ENCODE peak calls at places on chromosomes 6 and 20, in four cellular contexts. E is right atrium auricular region, M is BJ, J is GM12878. B is an unnamed sample.

GRCh38 chr6:97668716-97669115 is 385.7 kb upstream of the MMS22L start:
- DNase-seq in E (no peak), M (no peak), J (peak), B (no peak)

GRCh38 chr20:2005359-2005758 is 11.5 kb upstream of the PDYN start:
- DNase-seq in E (no peak), M (no peak), J (no peak), B (peak)

GRCh38 chr6:25173951-25174474 is 105.2 kb upstream of the CARMIL1 start:
- DNase-seq in E (no peak), M (peak), J (no peak), B (no peak)

GRCh38 chr6:158047120-158047518 is 65.5 kb downstream of the SYNJ2 start:
- DNase-seq in E (no peak), M (peak), J (no peak), B (peak)

GRCh38 chr6:136365781-136366354 is 76.2 kb upstream of the BCLAF1 start:
- DNase-seq in E (peak), M (no peak), J (no peak), B (no peak)

GRCh38 chr20:25247100-25247665 is 702 bp upstream of the PYGB start:
- DNase-seq in E (peak), M (no peak), J (no peak), B (no peak)

GRCh38 chr20:14948416-14948815 is 611.0 kb upstream of the FLRT3 start:
- DNase-seq in E (no peak), M (no peak), J (no peak), B (no peak)

GRCh38 chr6:9484686-9485085 is 930.2 kb downstream of the TFAP2A start:
- DNase-seq in E (no peak), M (no peak), J (no peak), B (no peak)

GRCh38 chr6:159590794-159591193 is 102.2 kb downstream of the SOD2 start:
- DNase-seq in E (no peak), M (no peak), J (no peak), B (no peak)

GRCh38 chr6:84428300-84428907 is 201.0 kb upstream of the CEP162 start:
- DNase-seq in E (peak), M (no peak), J (no peak), B (peak)

GRCh38 chr6:45657243-45657642 is 279.5 kb upstream of the SUPT3H start:
- DNase-seq in E (no peak), M (peak), J (no peak), B (no peak)

GRCh38 chr6:81265106-81265505 is 487.4 kb downstream of the TENT5A start:
- DNase-seq in E (peak), M (peak), J (no peak), B (peak)

GRCh38 chr6:168011291-168011690 is 13.8 kb downstream of the KIF25 start:
- DNase-seq in E (no peak), M (no peak), J (no peak), B (no peak)

GRCh38 chr20:32354592-32355416 is 3.3 kb upstream of the ASXL1 start:
- DNase-seq in E (no peak), M (peak), J (peak), B (no peak)

GRCh38 chr6:70763754-70764153 is 96.1 kb downstream of the SMAP1 start:
- DNase-seq in E (no peak), M (no peak), J (no peak), B (no peak)

GRCh38 chr6:152277826-152278247 is 359.3 kb downstream of the SYNE1 start:
- DNase-seq in E (no peak), M (no peak), J (no peak), B (no peak)

GRCh38 chr20:2751347-2751867 is 49.0 kb downstream of the CPXM1 start:
- DNase-seq in E (no peak), M (no peak), J (no peak), B (no peak)

GRCh38 chr20:10745790-10746189 is 72.0 kb upstream of the JAG1 start:
- DNase-seq in E (no peak), M (no peak), J (no peak), B (no peak)

GRCh38 chr20:43525016-43525415 is 17.5 kb downstream of the L3MBTL1 start:
- DNase-seq in E (no peak), M (no peak), J (no peak), B (no peak)

GRCh38 chr20:23226612-23227265 is 123.9 kb upstream of the NXT1 start:
- DNase-seq in E (no peak), M (no peak), J (no peak), B (no peak)

GRCh38 chr6:148867851-148868250 is 121.0 kb downstream of the UST start:
- DNase-seq in E (no peak), M (no peak), J (no peak), B (no peak)

GRCh38 chr6:127403636-127404035 is 55.6 kb downstream of the KIAA0408 start:
- DNase-seq in E (no peak), M (no peak), J (peak), B (no peak)

GRCh38 chr6:156779206-156780116 is 2.3 kb downstream of the ARID1B start:
- DNase-seq in E (no peak), M (no peak), J (no peak), B (no peak)

GRCh38 chr6:2478200-2478599 is 232.8 kb upstream of the GMDS start:
- DNase-seq in E (no peak), M (no peak), J (no peak), B (no peak)

GRCh38 chr6:37272834-37273566 is 15.1 kb upstream of the TMEM217 start:
- DNase-seq in E (no peak), M (no peak), J (no peak), B (no peak)

GRCh38 chr6:37048851-37049734 is 43.6 kb downstream of the FGD2 start:
- DNase-seq in E (no peak), M (peak), J (peak), B (no peak)

GRCh38 chr6:31239854-31240253 is 32.0 kb downstream of the HLA-C start:
- DNase-seq in E (no peak), M (no peak), J (no peak), B (no peak)

GRCh38 chr20:10919549-10920140 is 245.8 kb upstream of the JAG1 start:
- DNase-seq in E (no peak), M (no peak), J (no peak), B (no peak)

GRCh38 chr6:17429381-17430061 is 36.1 kb downstream of the CAP2 start:
- DNase-seq in E (no peak), M (no peak), J (no peak), B (no peak)

GRCh38 chr6:159875194-159875593 is 15.6 kb upstream of the MAS1 start:
- DNase-seq in E (no peak), M (no peak), J (peak), B (no peak)

GRCh38 chr20:57258055-57258454 is 8.4 kb downstream of the BMP7 start:
- DNase-seq in E (no peak), M (no peak), J (no peak), B (no peak)

GRCh38 chr20:51931321-51931720 is 129.0 kb upstream of the SALL4 start:
- DNase-seq in E (no peak), M (no peak), J (no peak), B (no peak)

GRCh38 chr20:8304124-8304800 is 172.2 kb downstream of the PLCB1 start:
- DNase-seq in E (no peak), M (no peak), J (no peak), B (no peak)

GRCh38 chr6:84766796-84767590 is 2.6 kb upstream of the TBX18 start:
- DNase-seq in E (no peak), M (no peak), J (no peak), B (peak)

GRCh38 chr6:159862103-159862502 is 28.7 kb upstream of the MAS1 start:
- DNase-seq in E (no peak), M (no peak), J (no peak), B (no peak)

GRCh38 chr6:40550096-40550731 is 37.0 kb downstream of the LRFN2 start:
- DNase-seq in E (no peak), M (no peak), J (no peak), B (no peak)

GRCh38 chr20:19588731-19589130 is 169.3 kb upstream of the RIN2 start:
- DNase-seq in E (no peak), M (no peak), J (no peak), B (peak)
- TF ChIP-seq CTCF in E (no peak), M (no peak), J (no peak), B (no peak)

GRCh38 chr6:170085475-170086401 is 205.1 kb downstream of the DLL1 start:
- DNase-seq in E (peak), M (no peak), J (no peak), B (peak)
- H3K4me3 ChIP-seq in E (no peak), M (no peak), J (no peak), B (no peak)

GRCh38 chr20:49046087-49046900 is at the start of gene CSE1L:
- DNase-seq in E (peak), M (peak), J (peak), B (peak)
- TF ChIP-seq CTCF in E (no peak), M (no peak), J (no peak), B (no peak)

GRCh38 chr20:611047-611842 is 1.1 kb upstream of the TCF15 start:
- DNase-seq in E (no peak), M (no peak), J (no peak), B (no peak)
- H3K4me3 ChIP-seq in E (no peak), M (no peak), J (no peak), B (no peak)

GRCh38 chr20:6848992-6849391 is 81.5 kb downstream of the BMP2 start:
- DNase-seq in E (no peak), M (no peak), J (no peak), B (no peak)
- TF ChIP-seq CTCF in E (no peak), M (no peak), J (no peak), B (no peak)

GRCh38 chr20:17541996-17542395 is 10.8 kb upstream of the BFSP1 start:
- DNase-seq in E (no peak), M (no peak), J (no peak), B (no peak)

GRCh38 chr20:17542481-17542880 is 11.3 kb upstream of the BFSP1 start:
- DNase-seq in E (no peak), M (no peak), J (no peak), B (no peak)

GRCh38 chr20:17543531-17543961 is 12.4 kb upstream of the BFSP1 start:
- DNase-seq in E (no peak), M (peak), J (no peak), B (no peak)

GRCh38 chr20:17541596-17541995 is 10.4 kb upstream of the BFSP1 start:
- DNase-seq in E (no peak), M (no peak), J (no peak), B (no peak)

DNA sequence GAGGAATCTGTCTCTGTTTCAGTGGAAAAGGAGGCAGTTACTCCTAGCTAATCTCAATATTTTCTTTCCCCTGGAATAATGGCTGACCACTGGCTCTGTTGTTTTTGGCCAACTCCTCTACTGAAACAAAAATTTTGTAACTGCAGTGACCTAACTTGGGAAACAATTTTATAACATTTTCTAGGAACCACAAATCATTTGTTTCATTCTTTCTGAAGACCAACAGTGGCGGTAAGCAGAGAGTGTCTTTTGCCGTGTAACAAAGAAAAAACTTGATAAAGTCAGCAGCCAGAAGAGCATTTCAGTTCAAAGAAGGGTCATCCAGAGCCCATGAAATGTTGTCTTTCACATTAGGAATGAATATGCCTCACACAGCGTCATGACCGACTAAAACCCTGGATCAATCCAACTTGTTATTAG is 11.8 kb upstream of the BFSP1 start:
- DNase-seq in E (no peak), M (peak), J (no peak), B (no peak)
- H3K4me3 ChIP-seq in E (no peak), M (no peak), J (no peak), B (peak)

DNA sequence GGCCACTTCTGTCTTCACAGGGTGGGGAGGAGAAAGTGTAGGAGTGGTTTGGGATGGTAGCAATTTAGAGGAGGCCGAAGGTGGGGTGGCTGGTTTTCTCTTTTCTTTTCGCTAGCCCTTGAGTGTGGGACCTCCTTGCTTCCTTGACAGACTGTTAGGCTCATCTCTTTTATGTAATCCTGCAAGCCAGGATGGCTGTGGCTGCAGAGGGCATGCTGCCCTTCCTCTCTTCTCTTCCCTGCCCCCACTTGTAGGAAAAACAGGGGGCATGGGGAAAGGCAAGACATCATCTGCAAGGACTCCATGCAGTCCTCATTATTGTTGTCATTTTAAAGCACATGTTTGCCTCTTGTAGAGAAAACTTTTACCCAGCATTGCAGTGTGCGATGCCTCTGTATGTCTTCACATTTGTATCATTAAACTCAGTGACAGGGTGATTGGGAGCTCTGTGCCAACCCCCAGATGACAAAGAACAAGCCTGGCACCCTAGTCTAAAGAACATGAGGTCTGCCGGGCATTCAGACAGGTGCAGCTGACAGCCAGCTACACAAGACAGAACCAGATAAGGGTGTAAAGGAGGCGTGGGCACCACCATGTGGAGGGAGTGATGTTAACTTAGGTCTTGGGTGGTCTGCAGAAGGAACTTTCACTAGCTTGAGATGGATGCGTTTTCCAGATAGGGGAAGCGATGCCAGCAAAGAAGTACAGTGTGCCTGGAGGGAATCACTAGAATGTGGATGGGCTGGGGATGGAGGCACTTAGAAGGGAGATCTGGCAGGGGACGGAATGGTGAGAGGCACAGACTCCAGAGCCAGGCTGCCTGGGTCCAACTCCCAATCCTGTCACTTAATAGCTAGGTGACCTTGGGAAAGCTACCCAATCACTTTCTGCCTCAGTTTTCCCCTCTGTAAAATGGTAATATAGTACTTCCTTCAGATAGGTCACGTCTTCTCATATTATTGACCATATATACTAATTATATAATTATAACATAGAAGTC is 207.6 kb downstream of the TBC1D7 start:
- DNase-seq in E (no peak), M (no peak), J (no peak), B (no peak)
- TF ChIP-seq CTCF in E (peak), M (no peak), J (no peak), B (no peak)

DNA sequence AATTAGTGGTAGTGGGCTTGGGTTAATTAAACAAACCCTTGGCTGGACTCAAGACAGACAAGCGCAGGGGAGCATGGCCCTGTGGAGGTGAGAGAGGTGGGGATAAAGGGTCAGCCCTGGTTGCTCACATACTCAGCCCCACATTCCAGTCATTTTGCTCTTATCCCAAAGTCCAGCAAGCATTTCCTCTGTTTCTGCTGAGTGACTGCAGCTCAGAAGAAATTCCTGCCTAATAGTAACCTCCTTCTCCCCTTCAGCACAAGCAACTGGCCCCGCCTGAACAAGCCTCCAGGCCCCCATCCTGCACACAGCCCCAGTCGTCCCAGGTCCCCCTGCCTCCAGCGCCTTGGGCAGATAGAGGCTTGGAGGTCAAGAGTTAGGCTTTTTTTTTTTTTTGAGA is 3.6 kb upstream of the TFEB start:
- DNase-seq in E (no peak), M (no peak), J (no peak), B (no peak)
- H3K4me3 ChIP-seq in E (no peak), M (no peak), J (no peak), B (no peak)

B was measured in coronary artery.